ENCODE peak calls at places on chromosomes 2 and 18, in four cellular contexts. X is Peyer's patch, C is AG04450, T is kidney. A is an unnamed sample.

GRCh38 chr2:54432181-54433020 is 23.7 kb upstream of the SPTBN1 start:
- DNase-seq in X (no peak), C (no peak), T (no peak), A (no peak)

GRCh38 chr18:63440897-63441296 is 18.6 kb upstream of the VPS4B start:
- DNase-seq in T (no peak), X (no peak), C (no peak), A (no peak)

GRCh38 chr2:70570041-70570661 is 16.5 kb upstream of the TGFA start:
- DNase-seq in C (no peak), T (no peak), X (no peak), A (no peak)

GRCh38 chr18:68429809-68430208 is 285.1 kb downstream of the TMX3 start:
- DNase-seq in T (no peak), X (no peak), C (no peak), A (no peak)

GRCh38 chr18:2656237-2657042 is 914 bp downstream of the SMCHD1 start:
- DNase-seq in X (peak), C (no peak), T (peak), A (peak)

GRCh38 chr2:3738454-3738853 is 35.1 kb downstream of the DCDC2C start:
- DNase-seq in X (no peak), C (no peak), T (no peak), A (no peak)

GRCh38 chr18:30333310-30333709 is 709.2 kb downstream of the DSC3 start:
- DNase-seq in T (no peak), C (no peak), X (no peak), A (no peak)

GRCh38 chr2:174792309-174793025 is 28.2 kb upstream of the CHRNA1 start:
- DNase-seq in C (no peak), X (no peak), T (no peak), A (no peak)

GRCh38 chr18:59993560-59993959 is 93.8 kb downstream of the PMAIP1 start:
- DNase-seq in T (no peak), C (no peak), X (no peak), A (no peak)

GRCh38 chr2:239660390-239661228 is 259.8 kb upstream of the HDAC4 start:
- DNase-seq in X (peak), T (no peak), C (no peak), A (no peak)

GRCh38 chr2:213751446-213751845 is 467.2 kb downstream of the SPAG16 start:
- DNase-seq in C (no peak), X (no peak), T (no peak), A (no peak)

GRCh38 chr18:61368001-61368400 is 34.8 kb downstream of the CDH20 start:
- DNase-seq in X (no peak), T (no peak), C (no peak), A (no peak)

GRCh38 chr2:130972410-130972809 is 120.8 kb downstream of the FAM168B start:
- DNase-seq in X (no peak), C (no peak), T (no peak), A (no peak)

GRCh38 chr2:111662039-111662740 is 221.8 kb downstream of the ANAPC1 start:
- DNase-seq in X (no peak), C (no peak), T (no peak), A (no peak)

GRCh38 chr2:111662771-111663470 is 221.1 kb downstream of the ANAPC1 start:
- DNase-seq in X (no peak), T (no peak), C (no peak), A (no peak)

GRCh38 chr2:111665011-111665410 is 219.0 kb downstream of the ANAPC1 start:
- DNase-seq in T (no peak), C (no peak), X (no peak), A (no peak)

GRCh38 chr2:111664451-111664850 is 219.5 kb downstream of the ANAPC1 start:
- DNase-seq in C (no peak), X (no peak), T (no peak), A (no peak)

DNA sequence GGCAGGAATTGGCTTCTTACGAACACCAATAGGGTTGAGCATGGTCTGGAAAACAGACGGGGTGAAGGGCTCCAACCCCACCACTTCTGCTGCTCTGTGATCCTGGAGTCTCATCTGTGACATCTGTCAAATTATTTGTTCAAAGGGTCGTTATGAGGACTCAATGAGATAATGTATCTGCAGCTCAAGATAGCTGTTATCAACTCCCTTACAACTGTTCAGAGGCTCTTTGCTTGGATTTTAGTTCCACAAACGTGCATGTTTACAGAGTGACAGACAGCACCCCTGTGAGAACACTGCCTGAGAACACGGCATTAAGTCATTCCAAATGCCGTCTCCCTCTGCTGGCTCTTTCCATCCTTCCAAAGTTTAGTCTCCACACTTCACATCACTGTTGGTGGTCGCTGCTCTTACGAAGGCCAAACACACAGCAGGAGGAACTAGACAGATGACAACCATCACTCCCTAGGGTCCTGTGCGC is 220.5 kb downstream of the ANAPC1 start:
- DNase-seq in X (no peak), C (no peak), T (no peak), A (no peak)
- H3K27ac ChIP-seq in X (no peak), C (no peak), T (no peak), A (no peak)

GRCh38 chr2:127024769-127025356 is 82.1 kb downstream of the BIN1 start:
- DNase-seq in C (no peak), T (peak), X (no peak), A (peak)

GRCh38 chr2:127023504-127023903 is 83.5 kb downstream of the BIN1 start:
- DNase-seq in T (no peak), X (no peak), C (no peak), A (no peak)

GRCh38 chr2:127025357-127026062 is 81.4 kb downstream of the BIN1 start:
- DNase-seq in X (peak), C (peak), T (peak), A (peak)

GRCh38 chr2:127029652-127030051 is 77.3 kb downstream of the BIN1 start:
- DNase-seq in X (no peak), T (no peak), C (no peak), A (no peak)

GRCh38 chr2:127027715-127028114 is 79.2 kb downstream of the BIN1 start:
- DNase-seq in C (no peak), X (no peak), T (no peak), A (no peak)
- TF ChIP-seq CTCF in C (no peak), X (no peak), T (no peak), A (no peak)

DNA sequence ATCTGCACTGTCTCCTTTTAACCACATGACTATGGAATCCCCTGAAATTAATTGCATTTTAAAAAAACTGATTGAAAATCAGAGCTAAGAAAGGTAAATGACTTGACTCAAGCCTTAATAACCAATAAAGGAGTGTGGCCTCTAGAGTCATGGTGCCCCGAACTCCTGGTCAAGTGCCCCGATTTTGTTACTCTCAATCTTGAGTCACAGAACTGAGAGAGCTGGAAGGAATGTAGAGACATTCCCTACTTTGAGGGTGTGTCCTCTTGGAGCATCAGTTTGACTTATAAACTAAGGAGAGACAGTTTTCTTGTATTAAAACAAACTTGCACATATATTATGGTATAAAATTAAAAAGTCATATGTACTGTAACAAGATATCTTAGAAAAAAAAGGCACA is 2.4 kb downstream of the WDR43 start:
- DNase-seq in C (no peak), X (no peak), T (no peak), A (no peak)
- H3K4me3 ChIP-seq in C (peak), X (no peak), T (no peak), A (no peak)

GRCh38 chr2:27091746-27092695 is 5.4 kb downstream of the KHK start:
- DNase-seq in X (no peak), T (peak), C (no peak), A (no peak)
- H3K27ac ChIP-seq in X (no peak), T (peak), C (no peak), A (no peak)

DNA sequence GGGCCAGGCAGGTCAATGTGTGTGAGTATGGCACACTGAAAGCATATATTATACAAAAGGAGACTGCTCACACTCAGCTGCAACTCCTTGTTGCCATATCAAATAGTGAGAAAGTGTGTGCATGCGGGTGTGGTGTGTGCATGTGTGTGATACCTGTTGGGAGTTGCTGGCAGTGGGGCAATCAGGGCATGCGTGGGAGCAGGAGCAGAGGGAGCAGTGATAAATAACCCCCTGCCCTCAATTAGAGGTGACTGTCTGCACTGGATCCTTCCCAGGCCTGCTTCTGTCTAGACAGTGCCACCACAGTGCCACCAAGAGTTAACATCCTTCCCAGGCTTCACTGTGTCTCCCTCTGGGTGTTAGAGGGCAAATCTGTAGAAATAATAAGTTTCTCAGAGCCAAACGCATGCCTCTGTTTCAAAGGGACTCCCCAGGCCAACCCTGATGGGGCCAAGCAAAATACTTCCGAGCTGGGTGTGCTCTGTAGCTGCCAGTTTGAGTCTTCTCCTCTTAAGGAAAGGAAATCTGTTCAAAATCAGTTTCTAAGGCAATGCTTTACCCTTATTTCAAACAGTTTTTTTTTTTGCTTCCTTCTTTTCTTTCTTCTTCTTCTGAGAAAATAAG is 45.5 kb downstream of the RDH14 start:
- DNase-seq in X (no peak), C (no peak), T (no peak), A (no peak)
- TF ChIP-seq CTCF in X (no peak), C (no peak), T (no peak), A (no peak)

GRCh38 chr2:171432206-171432968 is 1.4 kb downstream of the METTL8 start:
- DNase-seq in C (no peak), T (no peak), X (no peak), A (no peak)
- H3K4me3 ChIP-seq in C (no peak), T (no peak), X (no peak), A (no peak)

GRCh38 chr2:105427485-105427884 is 28.6 kb upstream of the FHL2 start:
- DNase-seq in C (no peak), X (no peak), T (no peak), A (no peak)

GRCh38 chr2:105422801-105423200 is 23.9 kb upstream of the FHL2 start:
- DNase-seq in T (no peak), X (no peak), C (no peak), A (no peak)

GRCh38 chr2:105428387-105429018 is 29.7 kb upstream of the FHL2 start:
- DNase-seq in C (no peak), X (no peak), T (no peak), A (no peak)

GRCh38 chr2:105425936-105426625 is 27.2 kb upstream of the FHL2 start:
- DNase-seq in X (no peak), C (no peak), T (no peak), A (no peak)

GRCh38 chr2:105426626-105427292 is 27.9 kb upstream of the FHL2 start:
- DNase-seq in T (no peak), C (no peak), X (no peak), A (no peak)
- H3K27ac ChIP-seq in T (no peak), C (no peak), X (no peak), A (no peak)